ENCODE peak calls at places on chromosomes 16 and 17, in eight cellular contexts. R is fibroblast of pulmonary artery; F is Kasumi-1; N is nephron progenitor cell; Y is naive thymus-derived CD8-positive, alpha-beta T cell; O is GM23338; M is HEK293T; P is caudate nucleus. D is an unnamed sample.

GRCh38 chr17:75922173-75922961 is 17.7 kb upstream of the MRPL38 start:
- DNase-seq in R (no peak), N (no peak), P (no peak), O (no peak), Y (no peak), F (no peak), M (no peak), D (no peak)

GRCh38 chr16:11446566-11447119 is 101.4 kb downstream of the RMI2 start:
- DNase-seq in Y (no peak), O (no peak), R (no peak), M (no peak), P (no peak), F (no peak), N (no peak), D (no peak)

GRCh38 chr17:46194393-46195216 is 1.4 kb upstream of the KANSL1 start:
- DNase-seq in P (no peak), N (peak), F (peak), Y (no peak), R (peak), M (peak), O (peak), D (peak)

GRCh38 chr16:84730406-84731106 is 30.8 kb downstream of the USP10 start:
- DNase-seq in R (peak), P (no peak), M (peak), N (no peak), Y (no peak), O (peak), F (peak), D (peak)

GRCh38 chr16:88850531-88851199 is 6.1 kb downstream of the GALNS start:
- DNase-seq in Y (no peak), P (no peak), O (no peak), M (no peak), R (no peak), F (no peak), N (no peak), D (no peak)

GRCh38 chr16:24980077-24980793 is 34.9 kb downstream of the ARHGAP17 start:
- DNase-seq in P (no peak), O (no peak), Y (no peak), N (no peak), R (no peak), M (no peak), F (no peak), D (no peak)

GRCh38 chr16:53745753-53746258 is 41.9 kb downstream of the FTO start:
- DNase-seq in R (peak), N (no peak), M (peak), Y (no peak), O (peak), F (no peak), P (no peak), D (peak)

GRCh38 chr17:32525116-32525515 is 38.3 kb downstream of the CDK5R1 start:
- DNase-seq in Y (no peak), P (no peak), F (no peak), R (peak), M (no peak), N (no peak), O (no peak), D (peak)

GRCh38 chr17:55420067-55420775 is 1.4 kb downstream of the MMD start:
- DNase-seq in Y (no peak), N (no peak), O (no peak), P (no peak), F (peak), R (no peak), M (no peak), D (peak)

GRCh38 chr17:55727275-55727674 is 4.6 kb upstream of the TMEM100 start:
- DNase-seq in P (no peak), O (no peak), N (no peak), M (no peak), Y (no peak), R (no peak), F (no peak), D (no peak)

GRCh38 chr16:1150511-1150982 is 2.4 kb upstream of the CACNA1H start:
- DNase-seq in R (no peak), P (no peak), F (no peak), M (peak), Y (no peak), O (peak), N (no peak), D (peak)

GRCh38 chr16:84952335-84953050 is 58.8 kb downstream of the ZDHHC7 start:
- DNase-seq in P (peak), N (peak), R (peak), Y (peak), O (peak), F (peak), M (peak), D (peak)

GRCh38 chr17:59893617-59894100 is 738 bp downstream of the RPS6KB1 start:
- DNase-seq in M (peak), P (no peak), R (peak), N (no peak), Y (no peak), F (peak), O (peak), D (peak)

GRCh38 chr16:69315486-69316311 is 4.5 kb downstream of the VPS4A start:
- DNase-seq in N (no peak), M (no peak), O (no peak), F (no peak), R (no peak), P (no peak), Y (no peak), D (no peak)

GRCh38 chr17:43401293-43401692 is 2.5 kb downstream of the ARL4D start:
- DNase-seq in P (no peak), M (no peak), R (peak), O (no peak), F (no peak), N (no peak), Y (no peak), D (peak)

GRCh38 chr17:35407531-35407930 is 24.8 kb downstream of the SLFN12 start:
- DNase-seq in Y (no peak), M (no peak), P (no peak), O (peak), N (no peak), R (no peak), F (no peak), D (no peak)

GRCh38 chr17:17970699-17971430 is 1.3 kb downstream of the TOM1L2 start:
- DNase-seq in P (no peak), M (no peak), O (no peak), F (no peak), N (peak), R (peak), Y (no peak), D (no peak)

GRCh38 chr16:56989988-56990387 is 631 bp downstream of the NLRC5 start:
- DNase-seq in O (no peak), M (no peak), Y (no peak), P (no peak), N (no peak), R (no peak), F (no peak), D (no peak)

GRCh38 chr16:64950262-64950661 is 171.6 kb downstream of the CDH11 start:
- DNase-seq in M (no peak), Y (no peak), F (no peak), O (peak), R (no peak), P (no peak), N (no peak), D (no peak)